ENCODE peak calls at places on chromosomes 2 and 18, in nine cellular contexts. F is CD8-positive, alpha-beta memory T cell; R is Peyer's patch; Q is CD4-positive, CD25-positive, alpha-beta regulatory T cell; P is colonic mucosa; D is OCI-LY7; W is GM06990; Y is A673; K is heart left ventricle. S is an unnamed sample. For H3K36me3, the result is how much of the 10 kb centered on the place peaks cover.

GRCh38 chr18:48547456-48548403 is 8.9 kb downstream of the CTIF start:
- DNase-seq in K (peak), Y (peak), P (no peak), D (no peak), R (no peak), Q (no peak), F (no peak), W (no peak), S (no peak)

GRCh38 chr2:96134421-96134820 is 3.9 kb downstream of the ASTL start:
- DNase-seq in D (no peak), W (no peak), F (peak), K (no peak), Y (no peak), P (no peak), R (no peak), Q (no peak), S (no peak)

GRCh38 chr2:219628235-219628985 is 980 bp downstream of the SLC4A3 start:
- DNase-seq in R (no peak), F (no peak), Q (no peak), D (no peak), W (no peak), Y (no peak), P (no peak), K (no peak), S (no peak)

GRCh38 chr18:73244411-73244810 is 376.6 kb upstream of the NETO1 start:
- DNase-seq in W (no peak), Y (no peak), Q (no peak), R (no peak), F (no peak), D (no peak), K (no peak), P (no peak), S (no peak)

GRCh38 chr18:79684283-79684631 is 4.7 kb downstream of the CTDP1 start:
- DNase-seq in R (no peak), P (no peak), K (no peak), Q (no peak), W (no peak), D (no peak), Y (no peak), F (peak), S (peak)

GRCh38 chr2:105180491-105180972 is 61.0 kb upstream of the GPR45 start:
- DNase-seq in R (no peak), Y (no peak), Q (no peak), D (no peak), P (peak), F (no peak), K (no peak), W (no peak), S (no peak)

GRCh38 chr2:226802573-226802972 is 3.0 kb upstream of the IRS1 start:
- DNase-seq in R (no peak), F (no peak), P (peak), Q (peak), Y (peak), W (peak), K (no peak), D (peak), S (no peak)

GRCh38 chr2:100791294-100791935 is 28.5 kb upstream of the NPAS2 start:
- DNase-seq in W (no peak), K (no peak), D (no peak), Y (no peak), P (no peak), F (no peak), Q (no peak), R (no peak), S (no peak)

GRCh38 chr2:128145651-128146050 is 54.7 kb downstream of the UGGT1 start:
- DNase-seq in R (no peak), F (no peak), Y (no peak), K (no peak), Q (no peak), W (no peak), P (no peak), D (no peak), S (no peak)

GRCh38 chr2:83953661-83954060 is 505.4 kb downstream of the SUCLG1 start:
- DNase-seq in P (no peak), K (no peak), Y (no peak), R (no peak), D (no peak), Q (no peak), F (no peak), W (no peak), S (no peak)

GRCh38 chr18:47513614-47514013 is 262.2 kb upstream of the SKOR2 start:
- DNase-seq in K (no peak), R (no peak), W (no peak), Q (no peak), F (no peak), Y (no peak), D (no peak), P (no peak), S (no peak)

GRCh38 chr18:57891707-57892391 is 88.7 kb upstream of the ATP8B1 start:
- DNase-seq in F (no peak), D (no peak), Q (no peak), Y (no peak), K (no peak), W (no peak), R (no peak), P (no peak), S (no peak)

GRCh38 chr2:157087373-157088005 is 170.0 kb upstream of the GALNT5 start:
- DNase-seq in P (no peak), K (peak), W (no peak), Y (no peak), Q (no peak), R (no peak), F (no peak), D (no peak), S (no peak)

GRCh38 chr2:170578596-170578995 is 136.5 kb upstream of the SP5 start:
- DNase-seq in Q (no peak), Y (no peak), K (no peak), P (no peak), W (no peak), F (no peak), R (no peak), D (no peak), S (no peak)

GRCh38 chr2:157182834-157183396 is 74.6 kb upstream of the GALNT5 start:
- DNase-seq in Y (peak), R (no peak), D (no peak), W (no peak), P (no peak), F (no peak), Q (no peak), K (no peak), S (peak)

GRCh38 chr2:56117764-56118163 is 66.0 kb upstream of the CCDC85A start:
- DNase-seq in W (no peak), R (no peak), Y (no peak), K (no peak), P (no peak), D (no peak), F (no peak), Q (no peak), S (no peak)

GRCh38 chr18:76449110-76449453 is 46.0 kb downstream of the ZNF516 start:
- DNase-seq in F (no peak), P (no peak), W (no peak), R (peak), K (no peak), Q (no peak), D (no peak), Y (no peak), S (no peak)

GRCh38 chr2:239953418-239954061 is 71.6 kb downstream of the NDUFA10 start:
- DNase-seq in D (no peak), Y (no peak), Q (no peak), P (no peak), W (no peak), F (no peak), K (peak), R (no peak), S (no peak)

GRCh38 chr2:181892795-181893435 is 1.4 kb downstream of the ITPRID2 start:
- DNase-seq in Y (no peak), P (no peak), R (no peak), F (no peak), D (no peak), W (no peak), Q (no peak), K (no peak), S (no peak)

GRCh38 chr2:156065912-156066311 is 266.6 kb downstream of the NR4A2 start:
- DNase-seq in F (no peak), R (no peak), Q (no peak), K (no peak), W (no peak), D (no peak), P (peak), Y (peak), S (no peak)

GRCh38 chr18:75544496-75544895 is 117.0 kb upstream of the SMIM21 start:
- DNase-seq in R (no peak), K (no peak), D (no peak), W (no peak), P (no peak), Y (no peak), F (no peak), Q (no peak), S (no peak)

GRCh38 chr18:12256946-12257345 is 2.8 kb downstream of the CIDEA start:
- DNase-seq in K (peak), F (no peak), R (no peak), Q (no peak), D (no peak), Y (peak), W (no peak), P (no peak), S (no peak)

GRCh38 chr2:127811397-127811860 is 458 bp upstream of the WDR33 start:
- DNase-seq in D (no peak), P (peak), R (no peak), K (no peak), Q (no peak), Y (no peak), F (no peak), W (no peak), S (no peak)

GRCh38 chr18:3055861-3056260 is 42.9 kb upstream of the LPIN2 start:
- DNase-seq in K (no peak), F (no peak), W (no peak), D (no peak), P (no peak), Y (no peak), R (no peak), Q (no peak), S (no peak)

GRCh38 chr2:231627384-231628156 is 34.9 kb downstream of the TEX44 start:
- DNase-seq in F (no peak), Y (no peak), R (no peak), Q (no peak), D (no peak), P (no peak), W (no peak), K (no peak), S (no peak)

GRCh38 chr2:85266424-85267041 is 61.3 kb downstream of the TGOLN2 start:
- DNase-seq in Q (peak), P (peak), W (no peak), K (peak), D (peak), Y (peak), F (peak), R (peak), S (peak)

GRCh38 chr2:75136001-75136400 is 63.3 kb downstream of the TACR1 start:
- DNase-seq in Q (no peak), Y (no peak), D (no peak), K (no peak), R (no peak), F (no peak), W (no peak), P (no peak), S (no peak)

GRCh38 chr2:11669454-11670291 is at the start of gene NTSR2:
- DNase-seq in Y (peak), R (peak), D (no peak), K (peak), F (no peak), P (peak), Q (peak), W (no peak), S (peak)

GRCh38 chr2:121530563-121531334 is at the start of gene RNU4ATAC:
- DNase-seq in P (peak), R (peak), Q (peak), F (peak), D (peak), W (peak), K (peak), Y (peak), S (peak)
- H3K36me3 ChIP-seq in P (under half), R (under half), Q (under half), F (under half), D (under half), W (under half), K (under half), Y (under half), S (under half)

GRCh38 chr18:50928551-50928950 is 39.3 kb upstream of the ELAC1 start:
- DNase-seq in D (no peak), F (no peak), K (no peak), W (no peak), R (no peak), Q (no peak), Y (no peak), P (no peak), S (no peak)
- H3K36me3 ChIP-seq in D (half or more), F (under half), K (half or more), W (under half), R (half or more), Q (half or more), Y (under half), P (under half), S (under half)

DNA sequence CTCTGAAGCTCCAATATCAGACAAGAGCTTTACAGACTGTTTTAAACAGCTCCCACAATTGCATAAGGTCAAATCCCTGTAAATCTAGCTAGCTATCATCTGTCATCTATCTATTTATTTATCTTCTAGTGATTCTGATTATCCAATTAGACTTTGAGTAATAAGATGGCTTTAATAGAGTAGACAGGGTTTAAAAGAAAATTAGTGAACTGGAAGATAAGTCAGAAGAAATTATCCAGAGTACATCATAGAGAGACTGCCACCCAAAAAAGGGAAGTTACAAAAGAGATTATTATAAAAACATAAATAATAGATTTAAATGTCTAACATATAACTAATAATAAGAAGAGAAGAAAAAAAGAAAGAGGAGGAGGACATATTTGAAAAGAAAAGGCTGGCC is 8.0 kb upstream of the ZC3H8 start:
- DNase-seq in P (no peak), D (no peak), F (no peak), Y (no peak), W (no peak), Q (no peak), K (no peak), R (no peak), S (no peak)
- H3K36me3 ChIP-seq in P (under half), D (under half), F (under half), Y (under half), W (under half), Q (under half), K (under half), R (under half), S (under half)

GRCh38 chr2:43192939-43193651 is 33.3 kb downstream of the ZFP36L2 start:
- DNase-seq in P (peak), R (peak), F (no peak), D (no peak), K (no peak), W (no peak), Q (no peak), Y (no peak), S (no peak)

GRCh38 chr2:43190305-43191052 is 35.9 kb downstream of the ZFP36L2 start:
- DNase-seq in W (no peak), Q (no peak), Y (no peak), K (no peak), R (no peak), D (no peak), F (no peak), P (peak), S (no peak)

GRCh38 chr2:43192039-43192438 is 34.4 kb downstream of the ZFP36L2 start:
- DNase-seq in P (no peak), R (no peak), F (no peak), K (no peak), Q (no peak), Y (peak), D (peak), W (no peak), S (no peak)

GRCh38 chr2:43193996-43194869 is 32.2 kb downstream of the ZFP36L2 start:
- DNase-seq in Q (no peak), Y (no peak), F (no peak), W (no peak), K (no peak), R (peak), P (peak), D (no peak), S (no peak)

GRCh38 chr2:43193652-43193995 is 32.8 kb downstream of the ZFP36L2 start:
- DNase-seq in P (no peak), F (no peak), W (no peak), Q (no peak), K (no peak), R (no peak), Y (no peak), D (no peak), S (no peak)
- H3K36me3 ChIP-seq in P (under half), F (under half), W (under half), Q (under half), K (under half), R (under half), Y (under half), D (under half), S (under half)

DNA sequence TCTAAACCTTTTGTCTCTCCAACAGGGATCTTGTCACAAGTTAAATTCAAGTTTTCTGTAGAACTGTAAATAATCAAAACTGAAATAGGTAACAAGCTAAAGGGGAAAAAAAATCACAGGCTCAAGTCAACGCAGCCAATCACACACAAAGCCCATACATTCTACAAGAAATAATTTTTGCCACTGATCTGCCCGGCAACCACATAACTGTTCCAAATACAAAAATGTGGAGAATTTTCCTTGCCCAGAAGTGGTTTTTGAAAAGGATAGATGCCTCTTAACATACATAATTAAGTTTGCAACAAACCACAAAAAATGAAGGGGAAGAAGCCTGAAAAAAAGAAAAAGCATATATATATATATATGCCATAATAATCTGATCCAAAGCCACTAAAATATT is 60.3 kb downstream of the FARSB start:
- DNase-seq in Q (no peak), R (no peak), P (no peak), W (no peak), K (no peak), Y (no peak), F (no peak), D (no peak), S (no peak)
- H3K36me3 ChIP-seq in Q (half or more), R (under half), P (under half), W (under half), K (half or more), Y (under half), F (under half), D (half or more), S (under half)

GRCh38 chr2:190972846-190973245 is 41.1 kb downstream of the STAT1 start:
- DNase-seq in R (no peak), K (no peak), F (no peak), Q (no peak), D (no peak), Y (no peak), W (no peak), P (no peak), S (no peak)

GRCh38 chr2:190974629-190975361 is 39.2 kb downstream of the STAT1 start:
- DNase-seq in R (no peak), W (no peak), F (no peak), D (no peak), Q (no peak), P (no peak), Y (no peak), K (peak), S (no peak)

GRCh38 chr2:190972213-190972612 is 41.8 kb downstream of the STAT1 start:
- DNase-seq in R (no peak), D (no peak), Q (no peak), K (no peak), W (no peak), Y (no peak), F (no peak), P (no peak), S (no peak)

GRCh38 chr2:190973726-190974628 is 40.0 kb downstream of the STAT1 start:
- DNase-seq in W (no peak), F (no peak), R (no peak), K (no peak), P (no peak), Q (no peak), D (no peak), Y (no peak), S (no peak)

DNA sequence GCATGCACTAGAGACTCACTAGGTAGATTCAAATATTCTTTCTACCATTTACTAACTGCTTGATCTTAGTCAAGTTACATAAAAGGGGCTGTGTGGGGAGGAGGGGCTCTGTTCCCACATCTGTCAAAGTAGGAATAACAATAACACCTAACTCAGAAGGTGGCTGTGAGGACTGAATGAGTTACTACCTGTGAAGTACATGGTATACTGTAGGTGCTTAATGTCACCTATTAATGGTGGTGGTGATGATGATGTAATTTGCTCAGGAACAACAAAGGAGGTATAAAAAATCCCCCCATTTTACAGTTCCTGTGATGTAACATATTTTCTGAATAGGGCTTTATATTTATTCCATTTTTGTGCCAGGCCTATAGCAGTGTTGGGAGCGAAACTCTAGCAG is 40.7 kb downstream of the STAT1 start:
- DNase-seq in K (no peak), W (no peak), Q (no peak), F (no peak), P (no peak), R (no peak), Y (no peak), D (no peak), S (no peak)
- H3K36me3 ChIP-seq in K (half or more), W (under half), Q (half or more), F (half or more), P (under half), R (half or more), Y (half or more), D (half or more), S (half or more)

GRCh38 chr18:78410094-78410786 is 569.4 kb upstream of the SALL3 start:
- DNase-seq in R (no peak), F (no peak), Y (no peak), K (no peak), W (no peak), Q (no peak), D (no peak), P (no peak), S (no peak)
- H3K36me3 ChIP-seq in R (under half), F (under half), Y (under half), K (under half), W (under half), Q (under half), D (under half), P (under half), S (under half)

S was measured in CD4-positive, alpha-beta memory T cell.